ENCODE peak calls at places on chromosomes 1 and 21, in five cellular contexts. One of them, this sample, is unnamed. For H4K20me1, the result is how much of the 10 kb centered on the place peaks cover.

GRCh38 chr1:21775985-21776562 is 6.9 kb downstream of the USP48 start:
- DNase-seq in H1: no peak
- DNase-seq in GM23338: no peak
- DNase-seq in DND-41: no peak
- DNase-seq in HCT116: no peak
- DNase-seq in this sample: no peak

GRCh38 chr1:33093004-33093403 is 12.1 kb downstream of the AZIN2 start:
- DNase-seq in H1: no peak
- DNase-seq in GM23338: peak
- DNase-seq in DND-41: no peak
- DNase-seq in HCT116: no peak
- DNase-seq in this sample: no peak

GRCh38 chr1:10431065-10431730 is 965 bp downstream of the CENPS start:
- DNase-seq in H1: no peak
- DNase-seq in GM23338: peak
- DNase-seq in DND-41: peak
- DNase-seq in HCT116: no peak
- DNase-seq in this sample: peak

GRCh38 chr1:3170566-3171453 is 101.8 kb downstream of the PRDM16 start:
- DNase-seq in H1: no peak
- DNase-seq in GM23338: no peak
- DNase-seq in DND-41: no peak
- DNase-seq in HCT116: no peak
- DNase-seq in this sample: no peak

GRCh38 chr1:19888112-19888511 is 5.9 kb downstream of the OTUD3 start:
- DNase-seq in H1: no peak
- DNase-seq in GM23338: no peak
- DNase-seq in DND-41: no peak
- DNase-seq in HCT116: no peak
- DNase-seq in this sample: no peak

GRCh38 chr1:99820546-99820945 is 29.6 kb upstream of the AGL start:
- DNase-seq in H1: no peak
- DNase-seq in GM23338: no peak
- DNase-seq in DND-41: peak
- DNase-seq in HCT116: no peak
- DNase-seq in this sample: no peak

GRCh38 chr1:62131093-62131725 is 63.4 kb upstream of the L1TD1 start:
- DNase-seq in H1: peak
- DNase-seq in GM23338: peak
- DNase-seq in DND-41: peak
- DNase-seq in HCT116: no peak
- DNase-seq in this sample: peak

GRCh38 chr1:217528271-217528670 is 102.6 kb downstream of the GPATCH2 start:
- DNase-seq in H1: no peak
- DNase-seq in GM23338: no peak
- DNase-seq in DND-41: no peak
- DNase-seq in HCT116: no peak
- DNase-seq in this sample: no peak

GRCh38 chr1:173453982-173454381 is 23.2 kb upstream of the PRDX6 start:
- DNase-seq in H1: no peak
- DNase-seq in GM23338: no peak
- DNase-seq in DND-41: no peak
- DNase-seq in HCT116: no peak
- DNase-seq in this sample: no peak

GRCh38 chr1:214075305-214076003 is 87.7 kb downstream of the PROX1 start:
- DNase-seq in H1: no peak
- DNase-seq in GM23338: no peak
- DNase-seq in DND-41: no peak
- DNase-seq in HCT116: no peak
- DNase-seq in this sample: no peak

GRCh38 chr1:174812026-174812425 is 187.7 kb upstream of the CACYBP start:
- DNase-seq in H1: no peak
- DNase-seq in GM23338: no peak
- DNase-seq in DND-41: no peak
- DNase-seq in HCT116: no peak
- DNase-seq in this sample: no peak

GRCh38 chr1:243421784-243422183 is 165.9 kb downstream of the SDCCAG8 start:
- DNase-seq in H1: no peak
- DNase-seq in GM23338: peak
- DNase-seq in DND-41: peak
- DNase-seq in HCT116: no peak
- DNase-seq in this sample: peak

GRCh38 chr21:37356710-37357109 is 9.9 kb upstream of the DYRK1A start:
- DNase-seq in H1: no peak
- DNase-seq in GM23338: no peak
- DNase-seq in DND-41: no peak
- DNase-seq in HCT116: no peak
- DNase-seq in this sample: peak

GRCh38 chr21:37357691-37358090 is 8.9 kb upstream of the DYRK1A start:
- DNase-seq in H1: no peak
- DNase-seq in GM23338: no peak
- DNase-seq in DND-41: no peak
- DNase-seq in HCT116: no peak
- DNase-seq in this sample: peak

GRCh38 chr21:37363936-37364335 is 2.6 kb upstream of the DYRK1A start:
- DNase-seq in H1: no peak
- DNase-seq in GM23338: no peak
- DNase-seq in DND-41: no peak
- DNase-seq in HCT116: no peak
- DNase-seq in this sample: peak

GRCh38 chr21:37358392-37358791 is 8.2 kb upstream of the DYRK1A start:
- DNase-seq in H1: no peak
- DNase-seq in GM23338: no peak
- DNase-seq in DND-41: peak
- DNase-seq in HCT116: no peak
- DNase-seq in this sample: peak
- H2AFZ ChIP-seq in H1: no peak
- H2AFZ ChIP-seq in GM23338: peak
- H2AFZ ChIP-seq in DND-41: peak
- H2AFZ ChIP-seq in HCT116: no peak
- H2AFZ ChIP-seq in this sample: no peak

DNA sequence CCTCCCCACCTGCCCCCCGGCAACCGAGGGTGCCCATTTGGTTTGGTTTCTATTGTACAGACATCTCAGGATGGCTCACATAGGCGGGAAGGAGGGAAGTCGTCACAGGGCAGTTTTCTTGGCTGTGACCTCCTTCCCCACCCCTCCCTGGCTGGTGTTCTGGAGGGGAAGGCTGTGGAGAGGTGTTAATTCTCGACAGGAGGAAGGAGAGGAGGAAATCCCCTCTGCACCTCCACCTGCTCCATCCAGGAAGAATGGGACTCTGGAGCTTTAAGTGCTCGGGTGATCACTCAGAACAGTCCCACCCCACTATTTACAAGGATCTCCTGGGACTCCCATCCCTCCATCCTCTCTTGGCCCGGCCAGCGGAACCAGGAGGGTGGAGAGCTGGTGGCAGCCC is 7.6 kb downstream of the MEX3A start:
- DNase-seq in H1: no peak
- DNase-seq in GM23338: peak
- DNase-seq in DND-41: no peak
- DNase-seq in HCT116: no peak
- DNase-seq in this sample: no peak
- H4K20me1 ChIP-seq in H1: under half
- H4K20me1 ChIP-seq in GM23338: under half
- H4K20me1 ChIP-seq in DND-41: under half
- H4K20me1 ChIP-seq in HCT116: under half
- H4K20me1 ChIP-seq in this sample: under half

DNA sequence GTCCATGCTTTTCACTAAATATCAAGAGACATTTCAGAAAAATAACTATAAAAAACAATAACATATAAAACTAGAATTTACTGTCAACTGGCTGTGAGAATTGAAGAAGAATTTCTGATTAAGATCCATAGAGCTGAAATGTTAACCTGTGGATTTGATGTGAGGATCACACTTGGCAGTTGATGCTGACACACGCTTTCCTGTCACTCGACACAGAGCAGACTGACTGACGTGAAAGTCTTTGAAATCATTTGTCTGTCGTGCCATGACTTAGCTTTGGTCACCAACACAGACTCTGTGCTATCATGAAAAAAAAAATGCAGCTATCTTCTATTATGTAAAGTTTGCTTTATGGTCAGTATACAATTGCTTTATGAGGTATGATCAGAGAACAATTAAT is 706.0 kb upstream of the ZP4 start:
- DNase-seq in H1: no peak
- DNase-seq in GM23338: no peak
- DNase-seq in DND-41: no peak
- DNase-seq in HCT116: no peak
- DNase-seq in this sample: no peak
- H2AFZ ChIP-seq in H1: no peak
- H2AFZ ChIP-seq in GM23338: no peak
- H2AFZ ChIP-seq in DND-41: no peak
- H2AFZ ChIP-seq in HCT116: no peak
- H2AFZ ChIP-seq in this sample: no peak

GRCh38 chr1:119740261-119740660 is 28.4 kb downstream of the HMGCS2 start:
- DNase-seq in H1: no peak
- DNase-seq in GM23338: no peak
- DNase-seq in DND-41: no peak
- DNase-seq in HCT116: no peak
- DNase-seq in this sample: no peak
- H4K20me1 ChIP-seq in H1: under half
- H4K20me1 ChIP-seq in GM23338: under half
- H4K20me1 ChIP-seq in DND-41: half or more
- H4K20me1 ChIP-seq in HCT116: under half
- H4K20me1 ChIP-seq in this sample: under half

DNA sequence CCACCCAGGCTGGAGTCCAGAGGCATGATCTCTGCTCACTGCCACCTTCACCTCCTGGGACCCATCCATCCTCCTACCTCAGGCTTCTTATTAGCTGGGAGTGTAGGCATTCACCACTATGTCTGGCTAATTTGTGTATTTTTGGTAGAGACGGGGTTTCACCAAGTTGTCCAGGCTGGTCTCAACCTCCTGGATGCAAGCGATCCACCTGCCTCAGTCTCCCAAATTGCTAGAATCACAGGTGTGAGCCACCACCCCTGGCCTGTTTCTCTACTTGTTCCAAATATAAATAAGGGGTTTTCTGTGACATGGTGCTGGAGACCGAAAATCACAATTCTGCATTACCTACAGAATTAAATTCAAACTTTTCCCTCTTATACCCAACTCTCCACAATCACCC is 36.6 kb upstream of the HSD3B1 start:
- DNase-seq in H1: no peak
- DNase-seq in GM23338: no peak
- DNase-seq in DND-41: no peak
- DNase-seq in HCT116: no peak
- DNase-seq in this sample: no peak
- H2AFZ ChIP-seq in H1: no peak
- H2AFZ ChIP-seq in GM23338: no peak
- H2AFZ ChIP-seq in DND-41: no peak
- H2AFZ ChIP-seq in HCT116: no peak
- H2AFZ ChIP-seq in this sample: no peak

GRCh38 chr1:1841575-1841991 is 49.3 kb downstream of the GNB1 start:
- DNase-seq in H1: no peak
- DNase-seq in GM23338: no peak
- DNase-seq in DND-41: no peak
- DNase-seq in HCT116: no peak
- DNase-seq in this sample: no peak
- H4K20me1 ChIP-seq in H1: under half
- H4K20me1 ChIP-seq in GM23338: half or more
- H4K20me1 ChIP-seq in DND-41: half or more
- H4K20me1 ChIP-seq in HCT116: under half
- H4K20me1 ChIP-seq in this sample: under half

GRCh38 chr1:220902916-220903315 is 23.7 kb downstream of the HLX start:
- DNase-seq in H1: no peak
- DNase-seq in GM23338: no peak
- DNase-seq in DND-41: no peak
- DNase-seq in HCT116: no peak
- DNase-seq in this sample: no peak
- H2AFZ ChIP-seq in H1: no peak
- H2AFZ ChIP-seq in GM23338: no peak
- H2AFZ ChIP-seq in DND-41: no peak
- H2AFZ ChIP-seq in HCT116: no peak
- H2AFZ ChIP-seq in this sample: no peak

This sample was measured in Karpas-422.